ENCODE peak calls at places on chromosome 12, in five cellular contexts. U is GM12891, J is K562, P is GM12878, E is HepG2. X is an unnamed sample.

GRCh38 chr12:10331642-10332239 is 24.1 kb downstream of the KLRD1 start:
- DNase-seq in P (no peak), J (peak), U (no peak), E (peak), X (no peak)

GRCh38 chr12:69404851-69405365 is 45.4 kb downstream of the YEATS4 start:
- DNase-seq in J (no peak), E (no peak), P (no peak), U (no peak), X (no peak)

GRCh38 chr12:71684081-71684480 is 1.8 kb upstream of the TMEM19 start:
- DNase-seq in U (no peak), P (no peak), E (no peak), J (no peak), X (no peak)

GRCh38 chr12:109797905-109798669 is 35.1 kb downstream of the TRPV4 start:
- DNase-seq in J (no peak), E (no peak), U (no peak), P (no peak), X (no peak)

GRCh38 chr12:56087220-56087619 is 7.3 kb downstream of the ERBB3 start:
- DNase-seq in E (no peak), P (no peak), U (no peak), J (peak), X (no peak)

GRCh38 chr12:27534765-27535161 is 10.8 kb downstream of the PPFIBP1 start:
- DNase-seq in E (no peak), J (no peak), U (no peak), P (no peak), X (no peak)

GRCh38 chr12:118271770-118272417 is 100.8 kb downstream of the TAOK3 start:
- DNase-seq in J (no peak), P (no peak), E (no peak), U (no peak), X (no peak)

GRCh38 chr12:120358412-120359158 is 10.4 kb downstream of the MSI1 start:
- DNase-seq in U (no peak), P (no peak), E (no peak), J (no peak), X (no peak)

GRCh38 chr12:53887881-53888280 is 50.8 kb upstream of the HOXC13 start:
- DNase-seq in E (no peak), P (no peak), U (no peak), J (no peak), X (no peak)

GRCh38 chr12:119715268-119715620 is 47.3 kb downstream of the PRKAB1 start:
- DNase-seq in J (no peak), P (no peak), U (no peak), E (peak), X (no peak)

GRCh38 chr12:108547633-108548172 is 13.3 kb downstream of the SART3 start:
- DNase-seq in P (no peak), U (no peak), J (no peak), E (no peak), X (no peak)

GRCh38 chr12:52125499-52125900 is 46.0 kb downstream of the SMIM41 start:
- DNase-seq in U (no peak), P (no peak), J (no peak), E (no peak), X (no peak)

GRCh38 chr12:54000105-54000773 is at the start of gene HOXC9:
- DNase-seq in U (no peak), P (no peak), J (peak), E (no peak), X (no peak)

GRCh38 chr12:76539727-76540126 is 19.8 kb downstream of the OSBPL8 start:
- DNase-seq in U (no peak), J (peak), P (no peak), E (no peak), X (no peak)

GRCh38 chr12:60830381-60830780 is 1234.6 kb downstream of the SLC16A7 start:
- DNase-seq in P (no peak), J (no peak), E (no peak), U (no peak), X (no peak)

GRCh38 chr12:452667-453210 is 7.0 kb upstream of the B4GALNT3 start:
- DNase-seq in E (no peak), U (peak), J (peak), P (no peak), X (peak)

GRCh38 chr12:124581792-124582424 is 14.5 kb upstream of the NCOR2 start:
- DNase-seq in U (no peak), E (no peak), P (no peak), J (no peak), X (no peak)

GRCh38 chr12:121021754-121022153 is 5.5 kb upstream of the C12orf43 start:
- DNase-seq in U (no peak), P (no peak), J (no peak), E (no peak), X (no peak)

GRCh38 chr12:64273527-64274403 is 51.7 kb upstream of the KICS2 start:
- DNase-seq in E (peak), J (peak), U (no peak), P (no peak), X (no peak)

GRCh38 chr12:105369014-105369413 is 38.5 kb downstream of the C12orf75 start:
- DNase-seq in P (no peak), J (no peak), U (no peak), E (no peak), X (no peak)

GRCh38 chr12:6582196-6582595 is 14.1 kb upstream of the NOP2 start:
- DNase-seq in E (no peak), U (no peak), J (no peak), P (no peak), X (no peak)

GRCh38 chr12:68331500-68331868 is 678 bp downstream of the MDM1 start:
- DNase-seq in P (no peak), J (peak), E (no peak), U (no peak), X (no peak)

GRCh38 chr12:8712572-8712971 is 14.8 kb downstream of the RIMKLB start:
- DNase-seq in P (no peak), U (no peak), E (no peak), J (no peak), X (no peak)

GRCh38 chr12:54725233-54725843 is 77.2 kb upstream of the DCD start:
- DNase-seq in J (peak), U (no peak), P (no peak), E (peak), X (no peak)

GRCh38 chr12:32248594-32249140 is 142.0 kb downstream of the BICD1 start:
- DNase-seq in E (no peak), U (no peak), P (no peak), J (no peak), X (no peak)

GRCh38 chr12:120234643-120235368 is 30.7 kb downstream of the PXN start:
- DNase-seq in P (no peak), U (no peak), E (peak), J (peak), X (no peak)

GRCh38 chr12:39752482-39753147 is 133.0 kb upstream of the ABCD2 start:
- DNase-seq in J (no peak), P (no peak), U (no peak), E (no peak), X (no peak)

GRCh38 chr12:22626429-22626828 is 1.5 kb downstream of the ETNK1 start:
- DNase-seq in P (peak), E (no peak), J (peak), U (peak), X (no peak)

GRCh38 chr12:26271889-26272492 is 76.6 kb downstream of the SSPN start:
- DNase-seq in P (peak), U (no peak), E (no peak), J (no peak), X (no peak)

GRCh38 chr12:129150721-129151120 is 297.4 kb downstream of the GLT1D1 start:
- DNase-seq in U (no peak), E (no peak), J (no peak), P (no peak), X (no peak)

GRCh38 chr12:76318773-76319594 is 29.2 kb downstream of the BBS10 start:
- DNase-seq in J (no peak), U (no peak), E (no peak), P (no peak), X (no peak)

GRCh38 chr12:49547090-49547690 is 8.4 kb downstream of the KCNH3 start:
- DNase-seq in P (no peak), U (no peak), E (no peak), J (no peak), X (no peak)

GRCh38 chr12:114013601-114014345 is 47.6 kb upstream of the RBM19 start:
- DNase-seq in P (no peak), J (peak), U (no peak), E (peak), X (no peak)

GRCh38 chr12:50828121-50828520 is 14.6 kb upstream of the TMPRSS12 start:
- DNase-seq in J (no peak), E (no peak), U (no peak), P (no peak), X (no peak)

GRCh38 chr12:132146098-132146497 is 1.8 kb downstream of the NOC4L start:
- DNase-seq in U (no peak), J (no peak), E (no peak), P (no peak), X (no peak)

GRCh38 chr12:132143328-132144071 is 619 bp downstream of the DDX51 start:
- DNase-seq in P (no peak), E (no peak), J (no peak), U (no peak), X (no peak)

GRCh38 chr12:132145334-132145733 is 1.1 kb downstream of the NOC4L start:
- DNase-seq in U (no peak), J (no peak), E (no peak), P (no peak), X (no peak)

GRCh38 chr12:132142679-132143327 is 1.3 kb downstream of the DDX51 start:
- DNase-seq in J (no peak), P (no peak), U (no peak), E (no peak), X (no peak)

DNA sequence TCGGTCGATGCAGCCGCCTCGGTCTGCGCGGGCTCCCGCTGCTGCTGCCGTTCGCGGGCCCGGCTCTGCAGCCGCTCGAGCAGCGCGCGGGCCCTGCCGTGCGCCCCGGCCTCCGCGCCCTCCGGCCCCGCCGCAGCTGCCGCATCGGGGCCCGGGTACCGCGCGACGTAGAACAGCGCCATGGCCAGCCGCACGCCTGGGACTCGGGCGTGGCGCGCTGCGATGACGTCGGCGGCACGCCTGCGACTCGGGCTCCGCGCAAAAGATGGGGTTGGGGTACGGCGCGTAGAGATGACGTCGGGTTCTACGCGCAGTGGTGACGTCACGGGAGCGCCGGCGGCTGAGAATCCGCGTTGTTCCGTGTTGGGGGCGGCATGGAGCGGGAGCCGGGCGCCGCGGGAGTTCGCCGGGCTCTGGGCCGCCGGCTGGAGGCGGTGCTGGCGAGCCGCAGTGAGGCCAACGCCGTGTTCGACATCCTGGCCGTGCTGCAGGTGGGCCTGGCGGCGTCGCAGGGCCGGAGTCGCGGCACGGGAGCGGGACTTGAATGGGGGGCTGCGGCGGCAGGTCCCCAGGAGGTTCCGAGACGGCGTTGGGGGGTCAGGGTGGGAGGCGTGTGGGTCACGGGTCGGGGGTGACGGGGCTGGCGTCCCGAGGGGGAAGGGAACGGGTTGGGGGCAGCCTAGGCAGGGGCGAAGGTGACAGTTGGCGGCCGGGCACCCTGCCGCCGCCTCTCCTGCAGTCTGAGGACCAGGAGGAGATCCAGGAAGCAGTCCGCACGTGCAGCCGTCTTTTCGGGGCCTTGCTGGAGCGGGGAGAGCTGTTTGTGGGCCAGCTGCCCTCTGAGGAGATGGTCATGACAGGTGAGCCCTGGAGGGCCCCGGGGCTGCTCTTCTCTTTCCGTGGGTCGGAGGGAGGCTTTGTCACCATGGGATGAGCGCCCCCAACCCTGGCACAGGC is at the start of the genes DDX51 and NOC4L:
- DNase-seq in U (peak), J (peak), E (peak), P (peak), X (peak)
- TF ChIP-seq POLR2A in U (peak), J (peak), E (no peak), P (peak), X (peak)

DNA sequence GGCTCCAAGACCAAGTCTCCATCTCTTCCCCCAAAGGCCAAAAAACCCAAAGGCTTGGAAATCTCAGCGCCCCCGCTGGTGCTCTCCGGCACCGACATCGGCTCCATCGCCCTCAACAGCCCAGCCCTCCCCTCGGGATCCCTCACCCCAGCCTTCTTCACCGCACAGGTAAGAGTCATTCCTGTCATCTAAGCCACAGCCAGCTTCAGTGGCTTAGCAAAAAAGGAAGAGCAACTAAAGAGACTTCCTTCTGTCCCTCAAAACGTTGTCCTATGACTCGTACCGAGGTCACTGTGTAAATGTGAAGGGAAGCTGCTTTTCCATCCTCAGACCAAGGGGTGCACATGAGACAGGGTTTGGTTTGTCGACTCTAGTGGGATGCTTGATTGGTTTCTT is 53.4 kb downstream of the ELK3 start:
- DNase-seq in U (no peak), P (no peak), E (no peak), J (no peak), X (no peak)
- TF ChIP-seq TAF1 in U (no peak), P (no peak), E (no peak), J (no peak), X (no peak)

DNA sequence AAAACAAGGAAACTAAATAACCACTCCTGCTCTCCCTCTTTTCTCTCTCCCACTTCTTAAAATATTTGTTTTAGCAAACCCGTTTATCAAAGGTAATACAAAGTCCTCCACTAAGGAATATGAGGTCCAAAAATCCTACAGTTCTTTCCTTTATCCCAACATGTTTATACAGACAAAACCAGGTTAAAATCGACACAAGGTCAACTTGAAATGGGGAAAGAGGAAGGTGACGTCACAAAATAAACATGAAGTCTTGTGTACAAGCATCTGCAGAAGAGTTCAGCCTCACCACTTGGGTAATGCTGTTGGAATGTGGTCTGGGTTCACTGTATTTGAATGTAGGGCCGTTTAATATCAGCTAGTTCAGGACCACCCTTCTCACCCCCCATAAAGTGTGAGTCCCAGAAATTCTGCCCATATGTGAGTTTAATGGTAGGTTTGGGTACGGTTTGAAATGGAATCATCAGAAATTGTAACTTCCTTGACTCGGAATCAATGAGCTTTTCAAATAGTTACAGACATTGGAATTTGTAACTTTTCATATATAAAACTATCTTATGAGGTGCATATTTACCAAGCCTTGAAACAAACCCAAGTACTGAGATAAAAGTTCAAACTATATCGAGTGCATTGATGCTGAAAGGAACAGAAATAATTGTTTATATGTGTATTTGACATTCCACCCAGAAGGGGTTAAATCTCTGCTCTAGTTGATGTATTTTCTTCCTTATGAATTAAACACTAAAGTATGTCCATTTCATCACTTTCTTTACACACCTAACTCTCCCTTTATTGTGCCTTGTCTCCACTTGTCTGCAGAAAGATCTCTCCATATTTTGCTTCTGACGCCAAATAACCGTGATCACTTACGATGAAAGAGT is 120.1 kb upstream of the SLC38A2 start:
- DNase-seq in U (no peak), P (no peak), E (peak), J (no peak), X (no peak)
- TF ChIP-seq POLR2A in U (no peak), P (no peak), E (peak), J (no peak), X (no peak)

GRCh38 chr12:33486058-33486457 is 46.4 kb upstream of the SYT10 start:
- DNase-seq in E (no peak), P (no peak), J (no peak), U (no peak), X (no peak)
- TF ChIP-seq TAF1 in E (no peak), P (no peak), J (no peak), U (no peak), X (no peak)

GRCh38 chr12:57698414-57698813 is 4.5 kb downstream of the OS9 start:
- DNase-seq in P (no peak), E (no peak), J (no peak), U (no peak), X (no peak)
- TF ChIP-seq POLR2A in P (no peak), E (no peak), J (no peak), U (no peak), X (no peak)

X was measured in GM12892.